ENCODE peak calls at places on chromosomes 6 and 20, in seven cellular contexts. N is A549; V is HepG2; P is CD4-positive, CD25-positive, alpha-beta regulatory T cell; R is CD8-positive, alpha-beta T cell; O is Panc1; J is GM12878. L is an unnamed sample.
A peak's percentile ranks its signal among the peaks of the same experiment; 100 is the strongest.

GRCh38 chr6:153090241-153090930 is 40.7 kb downstream of the RGS17 start:
- ATAC-seq in V (no peak), N (peak; percentile 93), O (peak; percentile 94), P (no peak), J (no peak), R (no peak), L (no peak)

GRCh38 chr6:54647301-54647664 is 199.3 kb upstream of the FAM83B start:
- ATAC-seq in N (no peak), O (no peak), V (no peak), R (no peak), J (no peak), P (no peak), L (no peak)

GRCh38 chr6:36679043-36679821 is 718 bp downstream of the CDKN1A start:
- ATAC-seq in O (peak; percentile 55), P (no peak), R (no peak), J (peak; percentile 0), N (peak; percentile 41), V (peak; percentile 44), L (peak; percentile 32)

GRCh38 chr6:46996860-46997641 is 45.1 kb downstream of the ADGRF1 start:
- ATAC-seq in N (no peak), O (no peak), V (peak; percentile 70), J (no peak), P (no peak), R (no peak), L (no peak)

GRCh38 chr6:69005194-69005593 is 370.1 kb downstream of the ADGRB3 start:
- ATAC-seq in V (no peak), R (no peak), P (no peak), O (no peak), J (no peak), N (no peak), L (no peak)

GRCh38 chr20:20837574-20838021 is 125.2 kb upstream of the RALGAPA2 start:
- ATAC-seq in V (peak; percentile 89), R (no peak), N (peak; percentile 80), P (no peak), O (peak; percentile 85), J (peak; percentile 36), L (no peak)

GRCh38 chr6:10300071-10300470 is 114.8 kb downstream of the TFAP2A start:
- ATAC-seq in P (no peak), V (no peak), R (no peak), O (peak; percentile 72), J (peak; percentile 31), N (no peak), L (no peak)

GRCh38 chr6:122393339-122393896 is 6.0 kb upstream of the HSF2 start:
- ATAC-seq in O (peak; percentile 58), N (no peak), R (no peak), J (peak; percentile 72), V (no peak), P (no peak), L (no peak)

GRCh38 chr20:62030834-62031434 is 34.7 kb downstream of the TAF4 start:
- ATAC-seq in J (peak; percentile 83), N (no peak), V (peak; percentile 86), R (peak; percentile 79), O (peak; percentile 22), P (peak; percentile 66), L (no peak)

GRCh38 chr6:5626727-5627426 is 365.6 kb downstream of the FARS2 start:
- ATAC-seq in N (no peak), V (no peak), O (no peak), R (peak; percentile 71), J (peak; percentile 89), P (peak; percentile 79), L (no peak)

DNA sequence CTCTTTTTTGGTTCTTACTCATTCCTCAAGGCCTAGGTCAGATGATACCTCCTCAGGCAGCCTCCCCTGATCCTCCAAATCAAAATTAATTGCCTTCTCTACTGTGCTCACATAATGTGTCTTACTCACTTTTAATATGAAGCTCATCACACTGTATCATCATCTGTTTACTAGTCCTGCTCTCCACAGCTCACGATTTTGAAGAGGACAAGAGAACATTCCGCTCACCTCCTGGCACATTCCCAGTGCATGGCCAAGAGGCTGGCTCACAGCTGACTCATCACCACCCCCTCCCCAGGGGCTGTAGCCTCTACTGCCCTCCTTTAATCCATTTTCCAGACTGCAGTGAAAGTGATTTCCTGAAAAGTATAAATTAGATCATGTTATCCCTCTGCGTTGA is 133.1 kb downstream of the ALDH8A1 start:
- ATAC-seq in O (no peak), P (no peak), N (no peak), R (no peak), J (no peak), V (no peak), L (no peak)
- H3K27ac ChIP-seq in O (no peak overlapping the region), P (no peak overlapping the region), N (peak overlapping the region; percentile 21), R (no peak overlapping the region), J (no peak overlapping the region), V (no peak overlapping the region), L (no peak overlapping the region)

GRCh38 chr6:43791752-43792422 is 21.9 kb downstream of the VEGFA start:
- ATAC-seq in R (no peak), P (no peak), N (no peak), V (no peak), O (no peak), J (no peak), L (no peak)
- H3K27ac ChIP-seq in R (no peak overlapping the region), P (no peak overlapping the region), N (no peak overlapping the region), V (no peak overlapping the region), O (no peak overlapping the region), J (no peak overlapping the region), L (no peak overlapping the region)

GRCh38 chr6:7671581-7671980 is 54.3 kb upstream of the BMP6 start:
- ATAC-seq in N (no peak), P (no peak), O (no peak), J (no peak), V (no peak), R (no peak), L (no peak)

GRCh38 chr6:7675353-7675945 is 50.5 kb upstream of the BMP6 start:
- ATAC-seq in V (no peak), P (no peak), R (no peak), J (no peak), O (no peak), N (no peak), L (no peak)

GRCh38 chr6:7672066-7673062 is 53.5 kb upstream of the BMP6 start:
- ATAC-seq in V (no peak), O (no peak), J (no peak), R (no peak), N (no peak), P (no peak), L (no peak)

GRCh38 chr6:7673063-7673536 is 52.8 kb upstream of the BMP6 start:
- ATAC-seq in J (no peak), O (no peak), V (peak; percentile 45), P (no peak), R (no peak), N (peak; percentile 45), L (peak; percentile 70)

DNA sequence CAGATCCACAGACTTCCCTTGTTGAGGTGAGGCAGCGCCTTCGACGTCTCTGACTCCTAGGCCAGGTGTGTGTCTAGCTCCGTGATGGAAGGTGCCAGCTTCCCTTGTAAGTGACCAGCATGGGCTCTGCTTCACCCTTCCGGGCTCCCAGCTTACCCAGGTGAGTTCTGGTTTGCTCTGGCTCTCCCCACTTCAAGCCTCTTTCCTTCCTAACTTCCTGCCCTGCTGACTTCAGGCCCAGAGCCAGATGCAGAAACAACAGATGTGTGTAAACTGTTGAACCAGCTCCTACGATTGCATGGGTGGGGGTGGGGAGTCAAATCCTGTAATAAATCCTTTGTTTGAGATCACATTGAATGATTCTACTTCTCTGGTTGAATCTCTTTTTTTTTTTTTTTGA is 51.6 kb upstream of the BMP6 start:
- ATAC-seq in N (no peak), R (no peak), V (no peak), P (no peak), O (no peak), J (no peak), L (no peak)
- H3K27ac ChIP-seq in N (no peak overlapping the region), R (no peak overlapping the region), V (no peak overlapping the region), P (no peak overlapping the region), O (no peak overlapping the region), J (no peak overlapping the region), L (no peak overlapping the region)

GRCh38 chr6:12293931-12294800 is 4.0 kb downstream of the EDN1 start:
- ATAC-seq in V (no peak), P (no peak), R (no peak), O (no peak), J (no peak), N (no peak), L (no peak)
- H3K27ac ChIP-seq in V (no peak overlapping the region), P (no peak overlapping the region), R (no peak overlapping the region), O (peak overlapping the region; percentile 93), J (no peak overlapping the region), N (peak overlapping the region; percentile 95), L (no peak overlapping the region)

DNA sequence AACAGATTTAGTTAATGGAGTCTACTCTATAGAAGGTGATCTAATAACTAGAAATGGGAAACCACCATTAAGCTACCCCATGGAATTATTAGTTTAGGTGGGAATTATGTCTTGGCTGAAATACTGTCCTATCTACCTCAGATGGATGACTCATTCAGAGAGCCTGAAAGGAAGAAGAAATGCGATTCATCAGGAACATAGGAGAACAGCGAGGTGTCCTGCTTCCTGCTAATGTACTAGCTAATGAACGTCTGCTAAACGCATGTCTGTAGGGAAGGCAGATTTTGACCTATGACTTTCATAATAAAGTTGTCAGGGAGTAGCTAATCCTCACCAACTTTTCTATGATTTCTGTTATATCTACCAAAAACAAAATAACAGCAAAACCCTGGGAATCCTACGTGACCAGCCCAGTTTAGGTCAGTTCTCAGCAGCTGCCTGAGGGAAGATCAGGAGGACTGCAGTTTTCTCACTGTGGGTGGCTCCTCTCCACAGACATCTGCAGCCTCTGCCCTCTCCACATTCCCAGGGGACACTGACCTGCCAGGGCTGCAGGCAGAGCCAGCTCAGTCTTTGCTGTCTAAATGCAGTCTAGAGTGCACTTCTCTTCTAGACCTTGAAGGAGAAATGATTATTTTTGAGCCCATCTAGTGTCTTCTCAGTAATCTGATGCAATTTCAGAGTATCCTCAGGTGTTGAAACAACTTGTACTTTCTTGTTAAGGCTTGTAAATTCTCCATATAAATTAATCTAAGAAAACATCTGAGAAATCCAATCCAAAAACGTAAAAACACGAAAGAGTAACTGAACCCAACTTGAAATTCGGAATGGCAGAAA is 18.1 kb upstream of the SFT2D1 start:
- ATAC-seq in J (no peak), R (no peak), P (no peak), N (no peak), V (peak; percentile 76), O (no peak), L (no peak)
- H3K27ac ChIP-seq in J (no peak overlapping the region), R (no peak overlapping the region), P (no peak overlapping the region), N (no peak overlapping the region), V (peak overlapping the region; percentile 86), O (no peak overlapping the region), L (no peak overlapping the region)

GRCh38 chr6:133964052-133964451 is 11.0 kb downstream of the TBPL1 start:
- ATAC-seq in O (no peak), P (peak; percentile 43), V (no peak), N (no peak), R (peak; percentile 71), J (peak; percentile 26), L (no peak)
- H3K27ac ChIP-seq in O (no peak overlapping the region), P (no peak overlapping the region), V (no peak overlapping the region), N (no peak overlapping the region), R (no peak overlapping the region), J (no peak overlapping the region), L (no peak overlapping the region)

L was measured in gastroesophageal sphincter.